ENCODE peak calls at places on chromosome 4, in seven cellular contexts. One of them, this sample, is unnamed.

GRCh38 chr4:16537926-16538325 is 311.7 kb upstream of the TAPT1 start:
- DNase-seq in heart right ventricle: no peak
- DNase-seq in fibroblast of lung: no peak
- DNase-seq in sigmoid colon: no peak
- DNase-seq in brain microvascular endothelial cell: no peak
- DNase-seq in left lung: peak; percentile 50
- DNase-seq in astrocyte of the spinal cord: no peak
- DNase-seq in this sample: no peak

GRCh38 chr4:147409350-147409749 is 71.5 kb upstream of the EDNRA start:
- DNase-seq in sigmoid colon: no peak
- DNase-seq in astrocyte of the spinal cord: no peak
- DNase-seq in fibroblast of lung: peak; percentile 19
- DNase-seq in brain microvascular endothelial cell: no peak
- DNase-seq in left lung: no peak
- DNase-seq in heart right ventricle: no peak
- DNase-seq in this sample: peak; percentile 39

GRCh38 chr4:181957088-181957487 is 286.1 kb upstream of the TENM3 start:
- DNase-seq in left lung: no peak
- DNase-seq in heart right ventricle: no peak
- DNase-seq in brain microvascular endothelial cell: peak; percentile 81
- DNase-seq in astrocyte of the spinal cord: peak; percentile 90
- DNase-seq in fibroblast of lung: peak; percentile 73
- DNase-seq in sigmoid colon: no peak
- DNase-seq in this sample: peak; percentile 63

GRCh38 chr4:168917150-168917779 is 92.8 kb downstream of the CBR4 start:
- DNase-seq in astrocyte of the spinal cord: peak; percentile 67
- DNase-seq in sigmoid colon: no peak
- DNase-seq in brain microvascular endothelial cell: peak; percentile 24
- DNase-seq in fibroblast of lung: peak; percentile 77
- DNase-seq in left lung: no peak
- DNase-seq in heart right ventricle: no peak
- DNase-seq in this sample: peak; percentile 71

GRCh38 chr4:153001626-153002025 is 65.5 kb downstream of the FHDC1 start:
- DNase-seq in heart right ventricle: no peak
- DNase-seq in fibroblast of lung: no peak
- DNase-seq in astrocyte of the spinal cord: no peak
- DNase-seq in left lung: no peak
- DNase-seq in brain microvascular endothelial cell: no peak
- DNase-seq in sigmoid colon: no peak
- DNase-seq in this sample: no peak

GRCh38 chr4:83821493-83821892 is 285.6 kb downstream of the GPAT3 start:
- DNase-seq in sigmoid colon: no peak
- DNase-seq in brain microvascular endothelial cell: no peak
- DNase-seq in astrocyte of the spinal cord: no peak
- DNase-seq in left lung: no peak
- DNase-seq in fibroblast of lung: no peak
- DNase-seq in heart right ventricle: no peak
- DNase-seq in this sample: no peak

GRCh38 chr4:184331155-184331995 is 113.7 kb upstream of the ENPP6 start:
- DNase-seq in brain microvascular endothelial cell: no peak
- DNase-seq in heart right ventricle: no peak
- DNase-seq in astrocyte of the spinal cord: no peak
- DNase-seq in fibroblast of lung: peak; percentile 12
- DNase-seq in sigmoid colon: no peak
- DNase-seq in left lung: peak; percentile 58
- DNase-seq in this sample: no peak

GRCh38 chr4:56302775-56303174 is 84.5 kb downstream of the AASDH start:
- DNase-seq in fibroblast of lung: no peak
- DNase-seq in sigmoid colon: no peak
- DNase-seq in brain microvascular endothelial cell: no peak
- DNase-seq in heart right ventricle: no peak
- DNase-seq in astrocyte of the spinal cord: no peak
- DNase-seq in left lung: no peak
- DNase-seq in this sample: no peak

GRCh38 chr4:102780476-102781144 is 19.8 kb upstream of the MANBA start:
- DNase-seq in left lung: no peak
- DNase-seq in brain microvascular endothelial cell: peak; percentile 12
- DNase-seq in fibroblast of lung: peak; percentile 29
- DNase-seq in heart right ventricle: no peak
- DNase-seq in sigmoid colon: no peak
- DNase-seq in astrocyte of the spinal cord: no peak
- DNase-seq in this sample: peak; percentile 21

GRCh38 chr4:106851686-106852085 is 184.4 kb downstream of the DKK2 start:
- DNase-seq in brain microvascular endothelial cell: no peak
- DNase-seq in fibroblast of lung: no peak
- DNase-seq in heart right ventricle: no peak
- DNase-seq in left lung: no peak
- DNase-seq in astrocyte of the spinal cord: no peak
- DNase-seq in sigmoid colon: no peak
- DNase-seq in this sample: peak; percentile 53

GRCh38 chr4:186924723-186925122 is 201.1 kb upstream of the FAT1 start:
- DNase-seq in brain microvascular endothelial cell: no peak
- DNase-seq in heart right ventricle: no peak
- DNase-seq in astrocyte of the spinal cord: no peak
- DNase-seq in sigmoid colon: no peak
- DNase-seq in fibroblast of lung: no peak
- DNase-seq in left lung: no peak
- DNase-seq in this sample: no peak

GRCh38 chr4:81142744-81143143 is 72.3 kb downstream of the PRKG2 start:
- DNase-seq in left lung: no peak
- DNase-seq in heart right ventricle: no peak
- DNase-seq in sigmoid colon: no peak
- DNase-seq in astrocyte of the spinal cord: no peak
- DNase-seq in fibroblast of lung: peak; percentile 81
- DNase-seq in brain microvascular endothelial cell: no peak
- DNase-seq in this sample: peak; percentile 21

GRCh38 chr4:74123065-74123728 is 24.2 kb upstream of the CXCL2 start:
- DNase-seq in brain microvascular endothelial cell: peak; percentile 86
- DNase-seq in heart right ventricle: no peak
- DNase-seq in sigmoid colon: no peak
- DNase-seq in fibroblast of lung: peak; percentile 82
- DNase-seq in astrocyte of the spinal cord: peak; percentile 58
- DNase-seq in left lung: peak; percentile 41
- DNase-seq in this sample: peak; percentile 81

GRCh38 chr4:1026115-1026514 is 14.7 kb downstream of the FGFRL1 start:
- DNase-seq in fibroblast of lung: no peak
- DNase-seq in brain microvascular endothelial cell: no peak
- DNase-seq in astrocyte of the spinal cord: no peak
- DNase-seq in left lung: no peak
- DNase-seq in heart right ventricle: peak; percentile 56
- DNase-seq in sigmoid colon: no peak
- DNase-seq in this sample: no peak

GRCh38 chr4:116217781-116218180 is 867.6 kb downstream of the TRAM1L1 start:
- DNase-seq in brain microvascular endothelial cell: no peak
- DNase-seq in fibroblast of lung: no peak
- DNase-seq in sigmoid colon: no peak
- DNase-seq in heart right ventricle: no peak
- DNase-seq in left lung: no peak
- DNase-seq in astrocyte of the spinal cord: peak; percentile 37
- DNase-seq in this sample: no peak

GRCh38 chr4:156941940-156942548 is 29.6 kb downstream of the PDGFC start:
- DNase-seq in fibroblast of lung: peak; percentile 97
- DNase-seq in brain microvascular endothelial cell: peak; percentile 97
- DNase-seq in heart right ventricle: peak; percentile 11
- DNase-seq in sigmoid colon: peak; percentile 84
- DNase-seq in astrocyte of the spinal cord: peak; percentile 96
- DNase-seq in left lung: peak; percentile 69
- DNase-seq in this sample: peak; percentile 92

GRCh38 chr4:42399393-42399792 is 2.1 kb downstream of the SHISA3 start:
- DNase-seq in left lung: no peak
- DNase-seq in sigmoid colon: no peak
- DNase-seq in astrocyte of the spinal cord: no peak
- DNase-seq in fibroblast of lung: no peak
- DNase-seq in brain microvascular endothelial cell: no peak
- DNase-seq in heart right ventricle: no peak
- DNase-seq in this sample: no peak

GRCh38 chr4:42397256-42397634 is at the start of gene SHISA3:
- DNase-seq in left lung: no peak
- DNase-seq in heart right ventricle: peak; percentile 37
- DNase-seq in astrocyte of the spinal cord: peak; percentile 17
- DNase-seq in sigmoid colon: no peak
- DNase-seq in brain microvascular endothelial cell: no peak
- DNase-seq in fibroblast of lung: peak; percentile 32
- DNase-seq in this sample: no peak

GRCh38 chr4:42396361-42397255 is 680 bp upstream of the SHISA3 start:
- DNase-seq in astrocyte of the spinal cord: peak; percentile 10
- DNase-seq in left lung: no peak
- DNase-seq in heart right ventricle: no peak
- DNase-seq in brain microvascular endothelial cell: no peak
- DNase-seq in fibroblast of lung: no peak
- DNase-seq in sigmoid colon: no peak
- DNase-seq in this sample: no peak

GRCh38 chr4:42397635-42398447 is 553 bp downstream of the SHISA3 start:
- DNase-seq in fibroblast of lung: peak; percentile 45
- DNase-seq in heart right ventricle: peak; percentile 38
- DNase-seq in left lung: no peak
- DNase-seq in brain microvascular endothelial cell: no peak
- DNase-seq in astrocyte of the spinal cord: peak; percentile 40
- DNase-seq in sigmoid colon: no peak
- DNase-seq in this sample: peak; percentile 4

DNA sequence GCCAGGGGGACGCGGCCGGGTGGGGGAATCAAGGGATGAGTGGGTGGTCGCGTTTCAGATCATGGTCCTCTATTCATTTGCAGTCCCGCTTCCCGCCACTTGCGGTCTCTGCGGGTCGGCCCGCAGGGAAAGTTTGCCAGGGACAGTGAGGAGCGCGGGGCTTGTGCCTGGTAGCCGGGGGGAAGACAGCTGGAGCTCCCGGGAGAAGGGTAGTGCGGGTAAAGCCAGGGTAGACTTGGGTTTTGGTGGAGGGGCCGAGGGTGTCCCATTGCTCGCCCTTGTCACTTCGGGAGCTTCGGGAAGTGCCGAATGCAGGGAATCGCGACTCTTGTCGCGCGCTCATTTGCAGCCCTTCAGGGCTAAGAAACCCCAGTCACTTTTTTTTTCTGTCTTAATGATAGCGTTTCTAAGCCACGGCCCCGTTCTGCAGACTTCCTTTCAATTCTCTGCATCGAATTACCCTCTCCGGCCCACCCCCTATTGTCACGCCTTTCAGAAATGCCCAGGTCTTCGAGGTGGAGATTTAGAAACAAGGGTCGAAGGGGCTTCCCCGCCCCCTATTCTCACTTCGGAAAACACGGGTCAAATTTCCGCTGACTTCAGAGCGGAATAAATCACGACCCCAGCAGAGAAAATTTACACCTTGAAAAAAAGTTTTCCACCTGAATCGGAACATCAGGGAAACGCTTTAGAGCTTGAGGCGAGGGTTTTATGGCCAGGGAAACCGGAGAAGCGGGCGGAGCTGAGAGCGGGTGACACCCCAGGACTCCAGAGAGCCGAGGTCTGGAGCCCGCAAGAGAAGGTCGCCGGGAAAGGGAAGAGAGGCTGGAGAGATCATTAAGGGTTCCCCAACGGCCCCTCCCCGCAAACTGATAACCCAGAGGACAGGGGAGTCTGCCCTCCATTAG is 1.4 kb downstream of the SHISA3 start:
- DNase-seq in heart right ventricle: no peak
- DNase-seq in brain microvascular endothelial cell: no peak
- DNase-seq in astrocyte of the spinal cord: peak; percentile 13
- DNase-seq in left lung: no peak
- DNase-seq in sigmoid colon: no peak
- DNase-seq in fibroblast of lung: no peak
- DNase-seq in this sample: no peak
- TF ChIP-seq CTCF in heart right ventricle: no peak
- TF ChIP-seq CTCF in brain microvascular endothelial cell: peak; percentile 17
- TF ChIP-seq CTCF in astrocyte of the spinal cord: no peak
- TF ChIP-seq CTCF in left lung: no peak
- TF ChIP-seq CTCF in sigmoid colon: no peak
- TF ChIP-seq CTCF in fibroblast of lung: no peak
- TF ChIP-seq CTCF in this sample: no peak

DNA sequence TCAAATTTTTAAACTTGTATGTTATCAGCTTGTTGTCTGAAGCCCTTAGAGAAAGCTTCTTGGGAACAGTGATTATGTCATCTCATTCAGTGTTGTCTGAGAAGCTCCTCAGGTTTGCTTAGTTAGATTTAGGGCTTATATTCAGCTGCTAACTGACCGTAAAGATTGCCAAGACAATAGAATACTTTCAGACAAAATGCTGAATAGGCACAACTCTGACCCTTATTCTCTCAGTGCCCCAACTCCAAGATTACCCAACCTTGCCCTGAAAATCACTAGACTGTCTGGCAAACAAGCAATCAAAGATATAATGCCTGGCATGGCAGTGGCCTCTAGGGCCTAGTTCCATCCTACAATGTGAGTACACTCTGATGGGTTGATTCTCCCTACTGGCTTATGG is 950.5 kb upstream of the HS3ST1 start:
- DNase-seq in sigmoid colon: no peak
- DNase-seq in heart right ventricle: no peak
- DNase-seq in left lung: no peak
- DNase-seq in brain microvascular endothelial cell: no peak
- DNase-seq in astrocyte of the spinal cord: no peak
- DNase-seq in fibroblast of lung: no peak
- DNase-seq in this sample: no peak
- H3K4me3 ChIP-seq in sigmoid colon: no peak overlapping the region
- H3K4me3 ChIP-seq in heart right ventricle: no peak overlapping the region
- H3K4me3 ChIP-seq in left lung: no peak overlapping the region
- H3K4me3 ChIP-seq in brain microvascular endothelial cell: no peak overlapping the region
- H3K4me3 ChIP-seq in astrocyte of the spinal cord: no peak overlapping the region
- H3K4me3 ChIP-seq in fibroblast of lung: no peak overlapping the region
- H3K4me3 ChIP-seq in this sample: no peak overlapping the region

DNA sequence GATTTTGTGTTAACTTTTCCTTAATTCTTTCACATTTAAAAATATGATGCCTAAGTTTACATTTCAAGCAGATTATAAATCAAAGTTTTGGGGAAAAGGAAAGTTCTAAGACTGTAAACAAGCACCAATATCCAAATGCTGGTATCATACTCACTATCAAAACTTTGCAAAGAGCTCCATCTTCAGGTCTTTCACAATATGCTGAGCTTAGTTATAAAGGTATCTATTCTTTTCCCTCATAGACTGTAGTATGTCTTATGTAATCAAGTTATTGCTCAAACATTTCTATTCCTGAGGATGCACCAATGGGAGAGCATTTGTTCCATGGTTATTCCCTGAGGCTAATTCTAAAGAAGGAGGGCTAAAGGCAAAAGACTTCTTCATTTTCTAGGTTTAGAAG is 207.9 kb upstream of the FAM241A start:
- DNase-seq in sigmoid colon: no peak
- DNase-seq in astrocyte of the spinal cord: peak; percentile 19
- DNase-seq in brain microvascular endothelial cell: no peak
- DNase-seq in fibroblast of lung: peak; percentile 28
- DNase-seq in heart right ventricle: no peak
- DNase-seq in left lung: no peak
- DNase-seq in this sample: peak; percentile 44
- TF ChIP-seq CTCF in sigmoid colon: no peak
- TF ChIP-seq CTCF in astrocyte of the spinal cord: peak; percentile 38
- TF ChIP-seq CTCF in brain microvascular endothelial cell: peak; percentile 17
- TF ChIP-seq CTCF in fibroblast of lung: peak; percentile 5
- TF ChIP-seq CTCF in heart right ventricle: no peak
- TF ChIP-seq CTCF in left lung: no peak
- TF ChIP-seq CTCF in this sample: peak; percentile 37

DNA sequence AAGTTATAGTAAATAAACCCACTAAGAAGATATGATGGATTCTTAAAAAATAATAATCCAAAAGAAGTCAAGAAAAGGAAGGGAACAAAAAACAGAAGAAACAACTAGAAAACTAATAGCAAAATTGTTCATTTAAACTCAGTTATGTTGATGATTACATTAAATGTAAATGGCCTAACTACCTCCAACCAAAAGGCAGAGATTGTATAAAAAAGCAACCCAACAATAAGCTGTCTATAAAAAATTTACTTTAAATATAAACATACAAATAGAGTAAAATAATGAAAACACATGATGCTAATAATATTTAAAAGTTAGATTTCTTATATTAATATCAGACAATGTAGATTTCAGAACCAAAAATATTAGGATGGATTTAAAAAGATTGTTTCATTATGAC is 340.6 kb downstream of the CAMK2D start:
- DNase-seq in fibroblast of lung: no peak
- DNase-seq in sigmoid colon: no peak
- DNase-seq in astrocyte of the spinal cord: no peak
- DNase-seq in heart right ventricle: no peak
- DNase-seq in left lung: no peak
- DNase-seq in brain microvascular endothelial cell: no peak
- DNase-seq in this sample: no peak
- H3K4me3 ChIP-seq in fibroblast of lung: no peak overlapping the region
- H3K4me3 ChIP-seq in sigmoid colon: no peak overlapping the region
- H3K4me3 ChIP-seq in astrocyte of the spinal cord: no peak overlapping the region
- H3K4me3 ChIP-seq in heart right ventricle: no peak overlapping the region
- H3K4me3 ChIP-seq in left lung: no peak overlapping the region
- H3K4me3 ChIP-seq in brain microvascular endothelial cell: no peak overlapping the region
- H3K4me3 ChIP-seq in this sample: no peak overlapping the region

This sample was measured in fibroblast of villous mesenchyme.